ENCODE peak calls at places on chromosomes 6 and 20, in ten cellular contexts. D, X, G, P, W, K, S, U, H and B are unnamed samples.

GRCh38 chr6:113858067-113858604 is 991 bp downstream of the MARCKS start:
- DNase-seq in W (no peak), X (no peak), U (no peak), H (peak), G (peak), P (peak), S (peak), D (no peak), K (peak), B (peak)

GRCh38 chr6:125974214-125974866 is 12.0 kb upstream of the TRMT11 start:
- DNase-seq in P (peak), W (no peak), D (no peak), H (no peak), X (no peak), K (no peak), S (peak), U (peak), G (peak), B (no peak)

GRCh38 chr6:170231496-170232185 is 59.2 kb downstream of the DLL1 start:
- DNase-seq in S (no peak), G (peak), H (no peak), W (no peak), X (no peak), U (no peak), P (no peak), K (no peak), D (no peak), B (no peak)

GRCh38 chr6:103122766-103123601 is 1729.5 kb downstream of the GRIK2 start:
- DNase-seq in W (no peak), G (peak), D (no peak), S (no peak), K (no peak), H (peak), X (no peak), P (peak), U (peak), B (peak)

GRCh38 chr6:41970436-41970846 is 28.8 kb upstream of the CCND3 start:
- DNase-seq in D (no peak), K (peak), S (no peak), W (peak), P (no peak), G (peak), U (peak), X (no peak), H (peak), B (no peak)

GRCh38 chr20:61778485-61778863 is 287.2 kb downstream of the TAF4 start:
- DNase-seq in D (no peak), P (no peak), S (no peak), W (no peak), X (no peak), G (no peak), K (no peak), U (no peak), H (no peak), B (no peak)

GRCh38 chr20:31967830-31968249 is at the start of gene XKR7:
- DNase-seq in U (peak), H (no peak), G (no peak), W (no peak), K (no peak), X (no peak), S (peak), D (no peak), P (peak), B (peak)

GRCh38 chr6:30657454-30657853 is 10.5 kb downstream of the C6orf136 start:
- DNase-seq in K (no peak), D (no peak), W (no peak), G (no peak), U (no peak), X (no peak), H (no peak), S (no peak), P (no peak), B (no peak)

GRCh38 chr6:36691612-36692011 is 6.0 kb upstream of the RAB44 start:
- DNase-seq in D (no peak), S (no peak), U (no peak), P (no peak), K (no peak), X (no peak), G (no peak), W (no peak), H (no peak), B (no peak)

GRCh38 chr6:40681622-40682021 is 94.5 kb upstream of the LRFN2 start:
- DNase-seq in P (no peak), H (no peak), U (no peak), G (no peak), X (no peak), S (no peak), K (no peak), W (no peak), D (no peak), B (no peak)

GRCh38 chr20:51463560-51463959 is 79.0 kb downstream of the NFATC2 start:
- DNase-seq in S (no peak), H (no peak), U (no peak), X (no peak), D (no peak), K (no peak), P (no peak), G (no peak), W (no peak), B (no peak)

GRCh38 chr6:151289399-151290007 is 49.7 kb downstream of the AKAP12 start:
- DNase-seq in S (no peak), P (no peak), W (no peak), H (no peak), U (peak), D (no peak), G (peak), K (no peak), X (no peak), B (no peak)

GRCh38 chr20:44134897-44135810 is 51.8 kb downstream of the JPH2 start:
- DNase-seq in W (no peak), H (peak), G (no peak), P (no peak), U (no peak), K (no peak), S (no peak), D (no peak), X (no peak), B (no peak)

GRCh38 chr20:17845701-17846475 is 122.7 kb downstream of the SNX5 start:
- DNase-seq in W (no peak), U (no peak), H (no peak), G (no peak), D (no peak), X (no peak), K (peak), P (no peak), S (peak), B (no peak)

GRCh38 chr20:15091417-15092017 is 754.1 kb upstream of the FLRT3 start:
- DNase-seq in H (no peak), K (no peak), G (no peak), S (no peak), X (no peak), D (no peak), U (no peak), P (no peak), W (no peak), B (no peak)

GRCh38 chr6:167660944-167661343 is 165.8 kb upstream of the AFDN start:
- DNase-seq in X (no peak), H (no peak), W (no peak), G (no peak), U (no peak), S (no peak), K (no peak), D (no peak), P (no peak), B (no peak)

GRCh38 chr6:12366732-12367131 is 76.6 kb downstream of the EDN1 start:
- DNase-seq in H (no peak), W (no peak), P (no peak), S (no peak), G (no peak), U (no peak), D (no peak), K (no peak), X (no peak), B (no peak)

GRCh38 chr6:106281661-106282060 is 43.9 kb downstream of the ATG5 start:
- DNase-seq in U (no peak), H (no peak), P (no peak), G (no peak), K (no peak), X (no peak), W (no peak), D (no peak), S (no peak), B (no peak)

GRCh38 chr20:10306440-10307358 is 88.1 kb downstream of the SNAP25 start:
- DNase-seq in D (no peak), X (peak), K (no peak), W (no peak), P (no peak), S (peak), G (peak), U (peak), H (no peak), B (no peak)

GRCh38 chr6:107333491-107333890 is 125.9 kb downstream of the PDSS2 start:
- DNase-seq in D (no peak), X (no peak), G (no peak), W (no peak), U (no peak), S (no peak), H (no peak), K (no peak), P (no peak), B (no peak)

GRCh38 chr6:36370638-36371037 is 16.8 kb downstream of the ETV7 start:
- DNase-seq in W (no peak), D (no peak), H (no peak), G (no peak), X (no peak), S (no peak), U (no peak), P (no peak), K (no peak), B (no peak)

GRCh38 chr6:26157150-26157837 is 70.1 kb downstream of the HFE start:
- DNase-seq in W (peak), P (peak), H (peak), U (no peak), S (peak), G (no peak), X (no peak), D (peak), K (peak), B (no peak)

GRCh38 chr20:35319206-35320197 is 27.3 kb upstream of the FAM83C start:
- DNase-seq in G (peak), W (no peak), X (no peak), S (peak), D (no peak), U (no peak), K (no peak), P (no peak), H (no peak), B (peak)

GRCh38 chr6:38973178-38974057 is 75.2 kb upstream of the GLP1R start:
- DNase-seq in S (peak), W (peak), U (peak), H (no peak), D (no peak), P (peak), X (peak), K (no peak), G (peak), B (peak)

GRCh38 chr6:41560440-41561192 is 14.4 kb downstream of the FOXP4 start:
- DNase-seq in S (no peak), H (peak), W (peak), D (peak), G (peak), X (no peak), P (no peak), K (peak), U (peak), B (peak)